ENCODE peak calls at places on chromosomes 11 and 22, in four cellular contexts. O is K562, Y is HepG2, U is HEK293T. F is an unnamed sample.

GRCh38 chr11:70500076-70500847 is 101.9 kb downstream of the CTTN start:
- DNase-seq in O (no peak), Y (no peak), U (no peak), F (no peak)

GRCh38 chr11:101929516-101929915 is 13.2 kb upstream of the ANGPTL5 start:
- DNase-seq in O (no peak), Y (peak), U (no peak), F (no peak)

GRCh38 chr22:32622004-32622761 is 147.6 kb downstream of the FBXO7 start:
- DNase-seq in O (no peak), Y (peak), U (no peak), F (peak)

GRCh38 chr11:3189193-3189843 is 24.2 kb upstream of the OSBPL5 start:
- DNase-seq in O (peak), Y (no peak), U (no peak), F (no peak)

GRCh38 chr11:62242021-62242420 is at the start of gene SCGB1D2:
- DNase-seq in O (no peak), Y (peak), U (peak), F (peak)

GRCh38 chr11:65781152-65781961 is 581 bp upstream of the AP5B1 start:
- DNase-seq in O (peak), Y (peak), U (peak), F (peak)

GRCh38 chr11:118325283-118325682 is 17.2 kb downstream of the CD3D start:
- DNase-seq in O (no peak), Y (no peak), U (no peak), F (no peak)

GRCh38 chr11:87897921-87898320 is 277.3 kb downstream of the RAB38 start:
- DNase-seq in O (no peak), Y (no peak), U (no peak), F (no peak)

GRCh38 chr11:58796333-58797049 is 48.0 kb downstream of the GLYATL2 start:
- DNase-seq in O (no peak), Y (no peak), U (no peak), F (peak)

GRCh38 chr22:40009231-40009769 is 14.5 kb downstream of the FAM83F start:
- DNase-seq in O (peak), Y (no peak), U (no peak), F (peak)

GRCh38 chr11:11440149-11440548 is 87.1 kb upstream of the CSNK2A3 start:
- DNase-seq in O (no peak), Y (no peak), U (no peak), F (no peak)

GRCh38 chr11:88475991-88476418 is 138.5 kb upstream of the CTSC start:
- DNase-seq in O (no peak), Y (no peak), U (no peak), F (no peak)

GRCh38 chr11:27968461-27968860 is 139.5 kb downstream of the KIF18A start:
- DNase-seq in O (no peak), Y (no peak), U (no peak), F (no peak)

GRCh38 chr11:33713162-33713913 is 12.7 kb upstream of the C11orf91 start:
- DNase-seq in O (no peak), Y (no peak), U (no peak), F (no peak)

GRCh38 chr11:111170761-111171379 is 74.7 kb upstream of the POU2AF2 start:
- DNase-seq in O (no peak), Y (no peak), U (no peak), F (no peak)

GRCh38 chr22:29369460-29369859 is 18.9 kb downstream of the AP1B1 start:
- DNase-seq in O (no peak), Y (no peak), U (peak), F (peak)

GRCh38 chr11:102990145-102990544 is 34.6 kb upstream of the MMP13 start:
- DNase-seq in O (no peak), Y (no peak), U (no peak), F (no peak)

GRCh38 chr11:77149716-77150392 is 21.8 kb downstream of the MYO7A start:
- DNase-seq in O (no peak), Y (no peak), U (no peak), F (no peak)

GRCh38 chr11:65575568-65576231 is at the start of gene EHBP1L1:
- DNase-seq in O (peak), Y (no peak), U (peak), F (no peak)

GRCh38 chr11:117823941-117824420 is 563 bp downstream of the FXYD2 start:
- DNase-seq in O (no peak), Y (no peak), U (no peak), F (no peak)

GRCh38 chr11:103359221-103359620 is 250.0 kb downstream of the DYNC2H1 start:
- DNase-seq in O (no peak), Y (peak), U (no peak), F (no peak)

GRCh38 chr11:83449338-83449913 is 163.3 kb upstream of the CCDC90B start:
- DNase-seq in O (no peak), Y (no peak), U (no peak), F (no peak)

GRCh38 chr11:119319136-119319701 is 2.3 kb upstream of the MCAM start:
- DNase-seq in O (no peak), Y (no peak), U (no peak), F (no peak)

GRCh38 chr11:18384157-18384641 is 10.2 kb upstream of the LDHA start:
- DNase-seq in O (peak), Y (peak), U (peak), F (no peak)

GRCh38 chr22:29310065-29310862 is 3.8 kb downstream of the GAS2L1 start:
- DNase-seq in O (no peak), Y (no peak), U (no peak), F (no peak)

GRCh38 chr11:66543263-66544107 is 2.4 kb downstream of the ZDHHC24 start:
- DNase-seq in O (no peak), Y (no peak), U (no peak), F (peak)

GRCh38 chr22:37639771-37640590 is 512 bp downstream of the SH3BP1 start:
- DNase-seq in O (peak), Y (no peak), U (no peak), F (peak)

GRCh38 chr11:6681949-6682348 is 1.2 kb downstream of the MRPL17 start:
- DNase-seq in O (peak), Y (no peak), U (no peak), F (no peak)

GRCh38 chr11:62770778-62771143 is 435 bp upstream of the TAF6L start:
- DNase-seq in O (peak), Y (peak), U (no peak), F (no peak)

GRCh38 chr11:126547691-126548090 is 192.2 kb downstream of the ST3GAL4 start:
- DNase-seq in O (no peak), Y (no peak), U (no peak), F (no peak)

GRCh38 chr11:112590778-112591177 is 330.1 kb upstream of the PLET1 start:
- DNase-seq in O (no peak), Y (no peak), U (no peak), F (no peak)

GRCh38 chr11:10456519-10456918 is 1.5 kb downstream of the AMPD3 start:
- DNase-seq in O (peak), Y (no peak), U (no peak), F (no peak)

GRCh38 chr11:85941380-85941973 is 86.3 kb downstream of the CCDC83 start:
- DNase-seq in O (peak), Y (peak), U (peak), F (peak)
- TF ChIP-seq ELF4 in O (no peak), Y (no peak), U (no peak), F (no peak)

DNA sequence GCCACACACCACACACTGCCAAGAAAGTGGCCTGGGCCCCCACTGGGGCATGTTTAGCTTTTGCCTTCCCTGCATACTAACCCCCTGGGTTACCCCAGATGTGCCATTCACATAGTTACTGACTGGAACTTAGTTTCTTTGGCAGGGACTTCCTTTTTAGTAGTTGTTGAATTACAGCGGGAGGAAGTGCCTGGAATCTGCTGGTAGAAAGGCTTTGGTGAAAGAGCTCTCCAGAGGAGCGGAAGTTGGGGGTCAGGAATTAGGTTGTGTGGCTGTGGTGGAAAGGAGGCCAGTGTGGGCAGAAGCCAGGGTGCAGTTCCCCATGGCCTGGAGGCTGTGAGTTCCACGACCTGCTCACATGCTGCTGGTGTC is 69.0 kb downstream of the MED15 start:
- DNase-seq in O (no peak), Y (no peak), U (no peak), F (no peak)
- TF ChIP-seq ELF4 in O (no peak), Y (no peak), U (no peak), F (no peak)

DNA sequence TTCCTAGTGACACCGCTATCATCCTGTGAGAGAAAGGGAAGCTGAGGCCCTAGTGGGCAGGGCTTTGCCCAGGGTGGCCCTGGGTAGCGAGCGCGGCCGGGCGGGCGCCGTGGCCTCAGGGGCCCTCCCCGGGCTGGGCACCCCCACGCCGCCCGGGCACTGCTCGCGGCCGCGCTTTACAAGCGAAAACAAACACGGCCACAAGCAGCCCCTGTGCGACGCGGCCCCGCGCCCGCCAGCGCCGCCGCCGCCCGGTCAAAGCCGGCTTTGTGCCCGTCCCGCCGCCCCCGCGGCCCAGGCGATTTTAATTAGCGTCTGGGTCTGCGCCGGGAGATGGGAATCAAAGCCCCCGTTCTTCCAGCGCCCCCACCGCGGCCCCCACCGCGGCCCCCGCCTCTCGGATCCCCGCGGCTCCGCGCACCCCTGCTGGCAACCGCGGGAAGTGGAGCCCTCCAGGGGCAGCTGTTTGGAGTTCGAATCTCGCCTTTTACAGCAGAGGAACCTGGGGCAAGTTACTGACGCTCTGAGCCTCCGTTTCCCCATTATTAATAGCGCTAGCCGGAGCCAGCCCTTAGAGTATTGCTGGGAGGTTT is 47.9 kb downstream of the CHRDL2 start:
- DNase-seq in O (no peak), Y (no peak), U (no peak), F (peak)
- TF ChIP-seq ELF4 in O (no peak), Y (no peak), U (no peak), F (no peak)

DNA sequence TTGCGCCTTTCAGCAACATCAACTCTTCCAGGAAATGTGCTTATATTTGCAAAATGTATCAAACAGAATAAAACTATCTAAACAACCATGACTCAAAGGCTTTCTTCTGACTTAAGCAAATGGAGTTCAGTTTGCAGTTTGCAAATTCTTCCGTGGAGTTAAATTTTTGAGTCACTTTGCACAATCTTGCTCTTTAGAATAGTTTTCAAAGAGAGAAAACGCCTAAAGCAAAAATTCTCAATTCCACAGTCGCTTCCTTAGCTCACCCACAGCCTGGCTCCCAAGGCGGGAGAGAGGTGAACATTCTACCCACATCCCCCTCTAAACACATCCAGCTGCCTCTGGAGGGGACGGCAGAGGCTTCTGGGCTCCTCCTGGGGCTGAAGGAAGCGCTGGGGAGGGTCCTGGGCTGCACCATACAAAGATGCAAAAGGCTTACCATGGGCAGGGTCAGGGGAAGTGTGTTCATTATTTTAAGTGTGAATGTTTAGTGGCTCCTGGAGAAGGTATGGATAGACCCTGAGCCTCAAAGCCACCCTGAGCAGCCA is 1487.3 kb downstream of the TBC1D22A start:
- DNase-seq in O (no peak), Y (no peak), U (no peak), F (no peak)
- TF ChIP-seq ELF4 in O (no peak), Y (no peak), U (no peak), F (no peak)

GRCh38 chr11:8252388-8252787 is 11.3 kb downstream of the LMO1 start:
- DNase-seq in O (no peak), Y (no peak), U (no peak), F (no peak)

GRCh38 chr11:8252946-8253345 is 10.7 kb downstream of the LMO1 start:
- DNase-seq in O (no peak), Y (no peak), U (no peak), F (no peak)

GRCh38 chr11:8250981-8251620 is 12.6 kb downstream of the LMO1 start:
- DNase-seq in O (no peak), Y (no peak), U (no peak), F (peak)

GRCh38 chr11:8250446-8250845 is 13.2 kb downstream of the LMO1 start:
- DNase-seq in O (no peak), Y (no peak), U (no peak), F (peak)

DNA sequence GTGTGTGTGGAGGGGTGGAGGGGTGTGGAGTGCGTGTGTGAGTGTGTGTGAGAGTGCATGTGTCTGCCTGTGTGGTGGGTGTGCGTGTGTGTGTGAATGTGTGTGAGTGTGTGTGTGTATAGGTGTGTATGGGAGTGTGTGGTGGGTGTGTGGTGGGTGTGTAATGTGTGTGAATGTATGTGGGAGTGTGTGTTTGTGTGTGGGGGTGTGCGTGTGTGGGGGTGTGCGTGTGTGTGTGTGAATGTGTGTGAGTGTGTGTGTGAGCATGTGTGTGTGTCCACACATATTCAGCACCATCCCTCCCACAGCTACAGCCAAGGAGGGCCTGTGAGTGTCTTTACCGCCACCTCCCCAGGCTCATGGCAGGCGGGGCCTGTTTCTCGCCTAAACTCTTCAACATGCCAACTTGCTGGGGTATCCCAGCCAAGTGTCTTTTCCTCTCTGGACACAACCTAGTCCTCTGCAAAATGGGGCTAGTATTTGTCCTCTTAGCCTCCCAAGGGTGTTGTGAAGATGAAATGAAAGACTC is 11.8 kb downstream of the LMO1 start:
- DNase-seq in O (no peak), Y (no peak), U (no peak), F (peak)
- TF ChIP-seq ELF4 in O (no peak), Y (no peak), U (no peak), F (no peak)

GRCh38 chr22:45009881-45010531 is at the start of gene PHF21B:
- DNase-seq in O (peak), Y (no peak), U (peak), F (peak)

GRCh38 chr22:45007946-45008852 is 1.6 kb downstream of the PHF21B start:
- DNase-seq in O (peak), Y (no peak), U (no peak), F (peak)

GRCh38 chr22:45008853-45009751 is 703 bp downstream of the PHF21B start:
- DNase-seq in O (no peak), Y (no peak), U (no peak), F (peak)

GRCh38 chr22:45013138-45013537 is 3.3 kb upstream of the PHF21B start:
- DNase-seq in O (no peak), Y (no peak), U (no peak), F (no peak)

GRCh38 chr22:45010532-45010900 is 711 bp upstream of the PHF21B start:
- DNase-seq in O (no peak), Y (no peak), U (no peak), F (no peak)
- TF ChIP-seq ELF4 in O (no peak), Y (no peak), U (no peak), F (no peak)

DNA sequence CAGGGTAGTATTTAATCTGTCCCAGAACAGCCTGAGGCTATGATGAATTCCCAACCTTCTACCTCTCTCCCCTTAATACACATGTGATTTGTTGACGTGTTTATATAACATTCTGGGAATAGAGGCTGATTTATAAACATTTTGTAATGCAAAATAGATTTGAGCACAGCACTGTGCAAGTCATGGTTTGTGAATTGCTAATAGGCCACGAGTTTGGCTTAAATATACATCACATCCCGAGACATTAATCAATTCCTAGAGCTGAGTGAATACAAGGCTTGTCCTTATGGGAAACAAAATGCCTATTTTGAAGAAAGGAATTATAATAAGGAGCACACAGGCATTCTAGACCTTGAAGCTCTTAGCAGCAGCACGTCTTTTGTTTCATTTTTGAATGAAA is 116.3 kb downstream of the SLC17A6 start:
- DNase-seq in O (no peak), Y (no peak), U (no peak), F (no peak)
- TF ChIP-seq ELF4 in O (no peak), Y (no peak), U (no peak), F (no peak)

DNA sequence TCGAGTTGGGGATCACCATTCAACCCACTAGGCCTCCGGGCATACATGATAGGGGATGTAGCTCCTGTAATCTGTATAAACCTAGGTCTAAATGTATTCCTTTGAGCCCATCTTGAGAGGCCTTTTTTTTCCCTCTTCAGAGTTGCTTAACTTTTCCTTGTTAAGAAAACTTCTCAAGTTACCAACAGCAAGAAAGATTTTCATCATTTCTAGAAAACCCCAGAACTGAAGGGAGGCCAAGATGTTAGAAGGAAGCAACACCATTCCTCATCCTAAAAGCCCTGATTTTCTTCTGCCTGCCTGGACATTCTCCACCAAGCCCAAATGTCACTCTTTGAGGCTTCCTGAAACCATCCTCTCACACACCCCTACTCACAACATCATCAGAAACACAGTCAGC is 79.4 kb downstream of the TMPRSS5 start:
- DNase-seq in O (no peak), Y (no peak), U (no peak), F (no peak)
- TF ChIP-seq ELF4 in O (no peak), Y (no peak), U (no peak), F (no peak)

GRCh38 chr11:122642472-122642922 is 13.0 kb upstream of the UBASH3B start:
- DNase-seq in O (no peak), Y (peak), U (no peak), F (no peak)
- TF ChIP-seq ELF4 in O (no peak), Y (no peak), U (no peak), F (no peak)